ENCODE peak calls at places on chromosome 1, in eight cellular contexts. One of them, this sample, is unnamed.
A peak's percentile ranks its signal among the peaks of the same experiment; 100 is the strongest.

GRCh38 chr1:151710187-151710586 is 6.4 kb downstream of the CELF3 start:
- DNase-seq in coronary artery: no peak
- DNase-seq in GM03348: no peak
- DNase-seq in iPS-NIHi11: peak; percentile 68
- DNase-seq in HCT116: no peak
- DNase-seq in NCI-H345: no peak
- DNase-seq in stimulated activated CD4-positive, alpha-beta T cell treated with anti-CD3 and anti-CD28 coated beads, Interleukin-4, amount 100 ng/mL, for 1 hour: peak; percentile 33
- DNase-seq in NCI-H2171 treated with DMSO at 0.1 percent for 48 hours: peak; percentile 45
- DNase-seq in this sample: peak; percentile 40

GRCh38 chr1:95409901-95410300 is 175.9 kb downstream of the RWDD3 start:
- DNase-seq in iPS-NIHi11: no peak
- DNase-seq in HCT116: no peak
- DNase-seq in NCI-H345: no peak
- DNase-seq in stimulated activated CD4-positive, alpha-beta T cell treated with anti-CD3 and anti-CD28 coated beads, Interleukin-4, amount 100 ng/mL, for 1 hour: no peak
- DNase-seq in GM03348: no peak
- DNase-seq in coronary artery: no peak
- DNase-seq in NCI-H2171 treated with DMSO at 0.1 percent for 48 hours: no peak
- DNase-seq in this sample: no peak

GRCh38 chr1:18481921-18482701 is 1.4 kb downstream of the KLHDC7A start:
- DNase-seq in stimulated activated CD4-positive, alpha-beta T cell treated with anti-CD3 and anti-CD28 coated beads, Interleukin-4, amount 100 ng/mL, for 1 hour: no peak
- DNase-seq in HCT116: no peak
- DNase-seq in NCI-H345: no peak
- DNase-seq in NCI-H2171 treated with DMSO at 0.1 percent for 48 hours: no peak
- DNase-seq in GM03348: no peak
- DNase-seq in iPS-NIHi11: no peak
- DNase-seq in coronary artery: no peak
- DNase-seq in this sample: no peak

GRCh38 chr1:234975122-234975940 is 153.3 kb downstream of the TOMM20 start:
- DNase-seq in NCI-H2171 treated with DMSO at 0.1 percent for 48 hours: no peak
- DNase-seq in NCI-H345: peak; percentile 46
- DNase-seq in coronary artery: peak; percentile 60
- DNase-seq in HCT116: peak; percentile 79
- DNase-seq in stimulated activated CD4-positive, alpha-beta T cell treated with anti-CD3 and anti-CD28 coated beads, Interleukin-4, amount 100 ng/mL, for 1 hour: no peak
- DNase-seq in GM03348: peak; percentile 67
- DNase-seq in iPS-NIHi11: no peak
- DNase-seq in this sample: no peak

GRCh38 chr1:153957744-153958110 is 685 bp downstream of the CRTC2 start:
- DNase-seq in NCI-H2171 treated with DMSO at 0.1 percent for 48 hours: peak; percentile 42
- DNase-seq in iPS-NIHi11: no peak
- DNase-seq in GM03348: no peak
- DNase-seq in HCT116: no peak
- DNase-seq in stimulated activated CD4-positive, alpha-beta T cell treated with anti-CD3 and anti-CD28 coated beads, Interleukin-4, amount 100 ng/mL, for 1 hour: peak; percentile 41
- DNase-seq in NCI-H345: no peak
- DNase-seq in coronary artery: no peak
- DNase-seq in this sample: peak; percentile 51

GRCh38 chr1:55640708-55641473 is 425.7 kb upstream of the USP24 start:
- DNase-seq in NCI-H345: no peak
- DNase-seq in coronary artery: no peak
- DNase-seq in HCT116: no peak
- DNase-seq in NCI-H2171 treated with DMSO at 0.1 percent for 48 hours: peak; percentile 16
- DNase-seq in iPS-NIHi11: no peak
- DNase-seq in stimulated activated CD4-positive, alpha-beta T cell treated with anti-CD3 and anti-CD28 coated beads, Interleukin-4, amount 100 ng/mL, for 1 hour: peak; percentile 24
- DNase-seq in GM03348: peak; percentile 85
- DNase-seq in this sample: peak; percentile 38

GRCh38 chr1:146036241-146036989 is 14.9 kb upstream of the HJV start:
- DNase-seq in stimulated activated CD4-positive, alpha-beta T cell treated with anti-CD3 and anti-CD28 coated beads, Interleukin-4, amount 100 ng/mL, for 1 hour: no peak
- DNase-seq in NCI-H345: no peak
- DNase-seq in coronary artery: no peak
- DNase-seq in GM03348: no peak
- DNase-seq in HCT116: no peak
- DNase-seq in iPS-NIHi11: no peak
- DNase-seq in NCI-H2171 treated with DMSO at 0.1 percent for 48 hours: no peak
- DNase-seq in this sample: no peak

GRCh38 chr1:110242062-110242461 is 31.9 kb downstream of the KCNC4 start:
- DNase-seq in coronary artery: no peak
- DNase-seq in NCI-H2171 treated with DMSO at 0.1 percent for 48 hours: no peak
- DNase-seq in HCT116: no peak
- DNase-seq in stimulated activated CD4-positive, alpha-beta T cell treated with anti-CD3 and anti-CD28 coated beads, Interleukin-4, amount 100 ng/mL, for 1 hour: no peak
- DNase-seq in iPS-NIHi11: no peak
- DNase-seq in GM03348: no peak
- DNase-seq in NCI-H345: no peak
- DNase-seq in this sample: no peak

GRCh38 chr1:93124556-93125368 is 45.7 kb downstream of the MTF2 start:
- DNase-seq in iPS-NIHi11: no peak
- DNase-seq in NCI-H2171 treated with DMSO at 0.1 percent for 48 hours: no peak
- DNase-seq in NCI-H345: no peak
- DNase-seq in HCT116: no peak
- DNase-seq in GM03348: no peak
- DNase-seq in coronary artery: no peak
- DNase-seq in stimulated activated CD4-positive, alpha-beta T cell treated with anti-CD3 and anti-CD28 coated beads, Interleukin-4, amount 100 ng/mL, for 1 hour: no peak
- DNase-seq in this sample: no peak

GRCh38 chr1:39063775-39064174 is 37.6 kb downstream of the NDUFS5 start:
- DNase-seq in iPS-NIHi11: no peak
- DNase-seq in stimulated activated CD4-positive, alpha-beta T cell treated with anti-CD3 and anti-CD28 coated beads, Interleukin-4, amount 100 ng/mL, for 1 hour: no peak
- DNase-seq in coronary artery: no peak
- DNase-seq in HCT116: no peak
- DNase-seq in NCI-H2171 treated with DMSO at 0.1 percent for 48 hours: no peak
- DNase-seq in GM03348: no peak
- DNase-seq in NCI-H345: no peak
- DNase-seq in this sample: no peak

GRCh38 chr1:156696755-156697154 is 8.6 kb downstream of the CRABP2 start:
- DNase-seq in NCI-H2171 treated with DMSO at 0.1 percent for 48 hours: no peak
- DNase-seq in HCT116: no peak
- DNase-seq in stimulated activated CD4-positive, alpha-beta T cell treated with anti-CD3 and anti-CD28 coated beads, Interleukin-4, amount 100 ng/mL, for 1 hour: no peak
- DNase-seq in NCI-H345: no peak
- DNase-seq in iPS-NIHi11: no peak
- DNase-seq in GM03348: no peak
- DNase-seq in coronary artery: no peak
- DNase-seq in this sample: no peak

GRCh38 chr1:41520951-41521742 is 36.7 kb upstream of the EDN2 start:
- DNase-seq in stimulated activated CD4-positive, alpha-beta T cell treated with anti-CD3 and anti-CD28 coated beads, Interleukin-4, amount 100 ng/mL, for 1 hour: no peak
- DNase-seq in NCI-H2171 treated with DMSO at 0.1 percent for 48 hours: no peak
- DNase-seq in NCI-H345: no peak
- DNase-seq in GM03348: no peak
- DNase-seq in iPS-NIHi11: no peak
- DNase-seq in HCT116: no peak
- DNase-seq in coronary artery: no peak
- DNase-seq in this sample: no peak